ENCODE peak calls at places on chromosomes 6 and 20, in six cellular contexts. F, P, W, G, U and M are unnamed samples.

GRCh38 chr20:32820698-32821378 is 1.1 kb downstream of the MAPRE1 start:
- DNase-seq in U (no peak), F (no peak), W (no peak), P (no peak), G (no peak), M (no peak)

GRCh38 chr6:7479801-7480266 is 61.6 kb upstream of the DSP start:
- DNase-seq in P (no peak), F (no peak), W (no peak), G (no peak), U (no peak), M (no peak)

GRCh38 chr6:134714113-134714512 is 235.8 kb downstream of the ALDH8A1 start:
- DNase-seq in U (no peak), G (no peak), P (no peak), F (no peak), W (no peak), M (no peak)

GRCh38 chr6:136921521-136921935 is 573 bp upstream of the SLC35D3 start:
- DNase-seq in P (no peak), G (no peak), W (no peak), F (no peak), U (no peak), M (no peak)

GRCh38 chr6:167532410-167533294 is 207.8 kb downstream of the TTLL2 start:
- DNase-seq in U (no peak), P (no peak), F (no peak), G (no peak), W (no peak), M (no peak)

GRCh38 chr6:72861935-72862432 is 240.1 kb downstream of the KCNQ5 start:
- DNase-seq in F (no peak), W (no peak), G (no peak), U (no peak), P (peak), M (no peak)

GRCh38 chr20:35093245-35093884 is 758 bp upstream of the TRPC4AP start:
- DNase-seq in P (no peak), W (no peak), U (no peak), F (no peak), G (no peak), M (no peak)

GRCh38 chr6:3961581-3962225 is 112.5 kb downstream of the FAM50B start:
- DNase-seq in G (no peak), W (no peak), U (no peak), F (no peak), P (no peak), M (no peak)

GRCh38 chr6:147974376-147974775 is 368.3 kb upstream of the SASH1 start:
- DNase-seq in P (no peak), F (no peak), W (no peak), G (no peak), U (no peak), M (no peak)

GRCh38 chr6:160418370-160418769 is 70.2 kb downstream of the SLC22A3 start:
- DNase-seq in U (no peak), W (no peak), F (no peak), P (no peak), G (no peak), M (no peak)

GRCh38 chr20:45508068-45508886 is 7.1 kb downstream of the SPINT3 start:
- DNase-seq in U (no peak), P (no peak), W (no peak), G (no peak), F (no peak), M (no peak)

GRCh38 chr6:22250486-22250885 is 46.4 kb downstream of the PRL start:
- DNase-seq in W (no peak), F (no peak), G (peak), U (no peak), P (no peak), M (no peak)

GRCh38 chr6:117591405-117591804 is 10.9 kb downstream of the GOPC start:
- DNase-seq in W (no peak), G (no peak), F (no peak), U (no peak), P (no peak), M (no peak)

GRCh38 chr6:73451166-73452106 is 661 bp downstream of the CGAS start:
- DNase-seq in G (peak), W (peak), P (peak), F (peak), U (peak), M (peak)

GRCh38 chr6:160249687-160250086 is 8.9 kb downstream of the SLC22A2 start:
- DNase-seq in W (no peak), P (no peak), G (no peak), U (no peak), F (no peak), M (no peak)

GRCh38 chr6:90118581-90118980 is 178.1 kb downstream of the BACH2 start:
- DNase-seq in F (no peak), U (no peak), P (no peak), W (no peak), G (no peak), M (no peak)

GRCh38 chr20:16539280-16539679 is 34.0 kb downstream of the KIF16B start:
- DNase-seq in P (no peak), G (no peak), F (no peak), U (no peak), W (no peak), M (no peak)

DNA sequence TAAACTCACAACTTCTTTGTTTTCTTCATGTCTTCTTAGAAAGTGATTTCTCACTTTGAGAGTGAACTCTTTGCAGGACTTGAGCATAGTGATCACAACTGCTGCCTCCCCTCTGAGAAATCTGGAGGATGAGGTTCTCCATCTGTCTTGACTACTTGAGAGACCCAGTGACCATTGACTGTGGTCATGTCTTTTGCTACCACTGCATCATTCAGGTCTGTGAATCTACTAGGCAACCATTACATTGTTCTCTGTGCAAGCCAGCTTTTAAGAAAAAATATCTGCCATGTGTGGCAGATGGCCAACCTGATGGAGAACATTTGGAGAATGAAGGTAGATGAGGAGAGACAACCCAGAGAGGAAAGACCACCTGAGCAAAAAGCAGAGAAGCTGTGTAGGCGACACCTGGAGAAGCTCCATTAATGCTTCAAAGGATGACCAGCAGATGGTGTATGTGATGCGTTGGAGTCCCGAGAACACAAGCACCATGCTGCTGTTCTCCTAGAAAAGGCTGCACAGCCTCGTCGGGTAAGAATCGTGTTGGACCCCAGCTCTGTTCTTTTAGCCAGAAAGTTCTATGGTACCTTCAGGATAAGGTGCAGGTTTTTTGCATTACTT is 25.1 kb upstream of the TRIM26 start:
- DNase-seq in G (peak), W (no peak), F (no peak), P (peak), U (no peak), M (no peak)
- TF ChIP-seq CTCF in G (peak), W (peak), F (peak), P (no peak), U (peak), M (peak)

GRCh38 chr6:46704562-46704961 is 16.9 kb downstream of the TDRD6 start:
- DNase-seq in W (no peak), U (no peak), G (no peak), F (no peak), P (no peak), M (no peak)
- TF ChIP-seq CTCF in W (peak), U (no peak), G (peak), F (peak), P (no peak), M (peak)

GRCh38 chr20:1327241-1327653 is 1.7 kb downstream of the SDCBP2 start:
- DNase-seq in U (no peak), F (no peak), G (peak), P (no peak), W (no peak), M (no peak)

GRCh38 chr20:1326031-1326930 is 2.7 kb downstream of the SDCBP2 start:
- DNase-seq in G (peak), P (no peak), U (no peak), W (no peak), F (peak), M (no peak)

GRCh38 chr20:1324598-1325172 is 4.3 kb downstream of the SDCBP2 start:
- DNase-seq in G (peak), F (no peak), U (peak), P (peak), W (no peak), M (no peak)

GRCh38 chr20:1323830-1324597 is 4.9 kb downstream of the SDCBP2 start:
- DNase-seq in W (no peak), P (no peak), U (no peak), G (peak), F (no peak), M (no peak)

DNA sequence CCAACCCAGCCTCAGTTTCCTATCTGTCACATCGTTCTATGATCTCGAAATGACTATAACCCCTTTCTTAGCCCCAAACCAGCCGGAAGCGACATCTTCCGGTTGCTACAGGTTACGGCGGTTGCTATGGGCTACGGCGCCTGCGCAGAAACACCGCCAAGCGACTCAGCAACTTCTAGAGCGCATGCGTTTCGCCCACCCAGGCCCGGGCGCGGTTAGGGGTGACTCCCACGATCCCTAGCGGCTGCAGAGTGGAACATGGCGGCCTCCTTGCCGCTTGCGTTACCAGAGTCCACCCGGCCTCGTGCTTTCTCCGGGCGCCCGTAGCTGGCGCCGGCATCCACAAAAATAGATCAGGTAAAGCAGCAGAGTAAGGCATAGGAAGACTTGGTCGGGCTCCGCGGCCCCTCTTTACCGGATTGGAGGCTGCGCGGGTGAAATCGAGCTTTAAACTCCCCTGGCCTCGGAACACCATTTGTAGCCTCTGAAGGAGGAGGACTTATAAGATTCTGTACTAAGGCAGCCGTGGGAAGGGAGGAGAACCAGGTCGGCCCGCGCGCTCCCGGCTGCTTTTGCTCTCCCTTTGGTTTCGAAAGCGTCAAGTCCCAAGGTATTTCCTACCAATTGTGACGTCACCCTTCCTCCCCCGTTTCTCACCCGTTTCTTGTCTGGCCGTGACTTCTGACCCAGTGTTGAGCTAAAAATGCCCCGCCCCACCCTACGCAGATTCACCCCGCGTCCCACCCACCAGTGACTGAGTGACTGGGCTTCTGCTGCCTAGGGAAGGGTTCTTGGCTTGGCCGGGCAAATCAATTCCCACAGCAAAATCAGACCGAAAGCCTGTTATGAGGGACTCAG is 3.5 kb downstream of the SDCBP2 start:
- DNase-seq in W (peak), P (peak), G (peak), U (peak), F (peak), M (no peak)
- TF ChIP-seq CTCF in W (no peak), P (no peak), G (peak), U (no peak), F (peak), M (peak)

GRCh38 chr20:46559685-46560440 is 9.4 kb upstream of the OCSTAMP start:
- DNase-seq in W (no peak), F (no peak), G (no peak), P (no peak), U (no peak), M (no peak)
- TF ChIP-seq CTCF in W (peak), F (peak), G (peak), P (no peak), U (no peak), M (peak)

DNA sequence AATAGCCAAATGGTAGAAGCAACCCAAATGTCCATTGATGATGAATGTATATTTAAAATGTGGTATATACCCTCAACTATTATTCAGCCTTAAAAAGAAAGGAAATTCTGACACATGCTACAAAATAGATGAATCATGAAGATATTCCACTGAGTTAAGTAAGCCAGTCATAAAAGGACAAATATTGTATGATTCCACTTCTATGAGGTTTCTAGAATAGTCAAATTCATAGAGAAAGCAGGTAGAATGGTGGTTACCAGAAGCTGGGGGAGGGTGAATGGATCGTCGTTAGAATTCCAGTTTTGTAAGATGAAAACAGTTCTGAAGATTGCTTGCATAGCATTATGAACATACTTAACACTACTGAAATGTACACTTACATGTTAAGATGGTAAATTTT is 214.3 kb upstream of the MYLIP start:
- DNase-seq in P (no peak), G (no peak), W (no peak), U (no peak), F (no peak), M (no peak)
- TF ChIP-seq CTCF in P (no peak), G (no peak), W (no peak), U (no peak), F (no peak), M (no peak)

DNA sequence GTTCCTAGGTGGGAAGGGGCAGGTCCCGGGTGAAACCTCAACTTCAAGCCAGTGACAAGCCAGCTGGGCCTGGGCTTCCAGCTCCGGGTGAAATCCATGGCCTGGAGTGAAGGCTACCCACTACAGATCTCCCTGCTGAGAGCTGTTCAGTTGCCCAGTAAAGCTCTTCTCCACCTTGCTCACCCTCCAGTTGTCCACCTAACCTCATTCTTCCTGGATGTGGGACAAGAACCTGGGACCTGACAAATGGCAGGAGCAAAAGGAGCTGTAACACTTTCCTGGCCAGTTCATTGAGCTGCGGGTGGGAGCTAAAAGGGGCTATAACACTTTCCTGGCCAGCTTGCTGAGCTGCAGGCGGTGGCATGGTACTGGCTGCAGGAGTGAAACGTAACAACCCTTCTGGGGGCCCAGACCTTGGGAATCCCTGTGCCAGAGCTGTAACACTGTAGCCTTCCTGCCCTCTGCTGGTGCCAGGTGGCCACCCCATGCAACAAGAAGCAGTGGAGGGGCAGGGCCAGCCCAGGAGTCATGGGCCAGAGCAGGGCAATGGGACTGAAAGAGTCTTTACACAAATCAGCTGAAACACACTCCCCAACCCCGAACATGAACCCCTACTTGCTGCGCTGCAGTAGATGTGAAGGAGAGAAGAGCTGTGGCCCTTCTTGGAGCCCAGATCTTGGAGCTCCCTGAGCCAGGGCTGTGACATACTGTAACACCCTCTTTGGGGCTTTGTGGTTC is 3.6 kb upstream of the HINT3 start:
- DNase-seq in F (no peak), G (peak), U (no peak), W (no peak), P (peak), M (no peak)
- TF ChIP-seq CTCF in F (no peak), G (peak), U (no peak), W (peak), P (peak), M (peak)

GRCh38 chr20:25496165-25496967 is 88.9 kb downstream of the GINS1 start:
- DNase-seq in G (no peak), U (no peak), W (peak), P (no peak), F (no peak), M (no peak)
- TF ChIP-seq CTCF in G (no peak), U (no peak), W (no peak), P (no peak), F (no peak), M (no peak)